ENCODE peak calls at places on chromosomes 2 and 18, in five cellular contexts. One of them, this sample, is unnamed.
A peak's percentile ranks its signal among the peaks of the same experiment; 100 is the strongest.

GRCh38 chr2:3466482-3466863 is 52.9 kb downstream of the ADI1 start:
- DNase-seq in HEK293T: no peak
- DNase-seq in K562: no peak
- DNase-seq in HepG2: no peak
- DNase-seq in SK-N-SH: no peak
- DNase-seq in this sample: no peak

GRCh38 chr2:97707428-97708380 is 5.7 kb upstream of the ZAP70 start:
- DNase-seq in HEK293T: no peak
- DNase-seq in K562: no peak
- DNase-seq in HepG2: no peak
- DNase-seq in SK-N-SH: no peak
- DNase-seq in this sample: no peak

GRCh38 chr18:9755603-9756002 is 47.5 kb downstream of the RAB31 start:
- DNase-seq in HEK293T: no peak
- DNase-seq in K562: no peak
- DNase-seq in HepG2: no peak
- DNase-seq in SK-N-SH: no peak
- DNase-seq in this sample: no peak

GRCh38 chr18:44758821-44759624 is 78.3 kb downstream of the SETBP1 start:
- DNase-seq in HEK293T: no peak
- DNase-seq in K562: no peak
- DNase-seq in HepG2: no peak
- DNase-seq in SK-N-SH: no peak
- DNase-seq in this sample: peak; percentile 98

GRCh38 chr2:21916934-21917522 is 793.3 kb downstream of the TDRD15 start:
- DNase-seq in HEK293T: no peak
- DNase-seq in K562: no peak
- DNase-seq in HepG2: no peak
- DNase-seq in SK-N-SH: no peak
- DNase-seq in this sample: no peak

GRCh38 chr2:196979976-196980375 is 53.5 kb upstream of the PGAP1 start:
- DNase-seq in HEK293T: no peak
- DNase-seq in K562: no peak
- DNase-seq in HepG2: no peak
- DNase-seq in SK-N-SH: no peak
- DNase-seq in this sample: no peak

GRCh38 chr18:70245941-70246537 is 40.6 kb upstream of the RTTN start:
- DNase-seq in HEK293T: no peak
- DNase-seq in K562: no peak
- DNase-seq in HepG2: no peak
- DNase-seq in SK-N-SH: no peak
- DNase-seq in this sample: no peak

GRCh38 chr2:54524236-54524991 is 68.3 kb downstream of the SPTBN1 start:
- DNase-seq in HEK293T: no peak
- DNase-seq in K562: no peak
- DNase-seq in HepG2: no peak
- DNase-seq in SK-N-SH: no peak
- DNase-seq in this sample: peak; percentile 45

GRCh38 chr18:31652355-31652754 is 32.0 kb downstream of the B4GALT6 start:
- DNase-seq in HEK293T: no peak
- DNase-seq in K562: no peak
- DNase-seq in HepG2: no peak
- DNase-seq in SK-N-SH: no peak
- DNase-seq in this sample: no peak

GRCh38 chr2:133642831-133643230 is 74.6 kb upstream of the NCKAP5 start:
- DNase-seq in HEK293T: no peak
- DNase-seq in K562: no peak
- DNase-seq in HepG2: no peak
- DNase-seq in SK-N-SH: no peak
- DNase-seq in this sample: no peak

GRCh38 chr18:13563390-13563805 is 163.0 kb downstream of the FAM210A start:
- DNase-seq in HEK293T: no peak
- DNase-seq in K562: no peak
- DNase-seq in HepG2: no peak
- DNase-seq in SK-N-SH: no peak
- DNase-seq in this sample: no peak

GRCh38 chr2:147025611-147026010 is 819.2 kb upstream of the ACVR2A start:
- DNase-seq in HEK293T: no peak
- DNase-seq in K562: no peak
- DNase-seq in HepG2: no peak
- DNase-seq in SK-N-SH: no peak
- DNase-seq in this sample: no peak

GRCh38 chr2:189783451-189783926 is 650 bp downstream of the ORMDL1 start:
- DNase-seq in HEK293T: peak; percentile 21
- DNase-seq in K562: peak; percentile 9
- DNase-seq in HepG2: peak; percentile 44
- DNase-seq in SK-N-SH: peak; percentile 40
- DNase-seq in this sample: peak; percentile 20
- TF ChIP-seq FOXM1 in HEK293T: no peak
- TF ChIP-seq FOXM1 in K562: no peak
- TF ChIP-seq FOXM1 in HepG2: no peak
- TF ChIP-seq FOXM1 in SK-N-SH: no peak
- TF ChIP-seq FOXM1 in this sample: no peak

DNA sequence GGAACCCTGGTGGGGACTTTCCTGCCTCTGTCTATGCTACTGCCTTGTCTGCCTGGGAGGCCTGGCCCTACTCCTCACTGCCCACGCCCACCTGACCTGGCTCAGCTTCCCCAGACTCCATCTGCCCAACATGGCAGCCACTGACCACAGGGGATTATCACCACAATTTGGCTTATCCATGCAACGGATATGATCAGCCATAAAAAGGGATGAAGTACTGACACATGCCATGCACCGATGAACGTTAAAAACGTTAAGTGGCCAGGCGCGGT is 5.9 kb upstream of the KCNF1 start:
- DNase-seq in HEK293T: no peak
- DNase-seq in K562: no peak
- DNase-seq in HepG2: no peak
- DNase-seq in SK-N-SH: no peak
- DNase-seq in this sample: no peak
- TF ChIP-seq FOXM1 in HEK293T: no peak
- TF ChIP-seq FOXM1 in K562: no peak
- TF ChIP-seq FOXM1 in HepG2: no peak
- TF ChIP-seq FOXM1 in SK-N-SH: no peak
- TF ChIP-seq FOXM1 in this sample: no peak

GRCh38 chr2:11154460-11155325 is 574 bp upstream of the SLC66A3 start:
- DNase-seq in HEK293T: peak; percentile 100
- DNase-seq in K562: peak; percentile 100
- DNase-seq in HepG2: peak; percentile 92
- DNase-seq in SK-N-SH: peak; percentile 100
- DNase-seq in this sample: peak; percentile 66

GRCh38 chr2:11157296-11157695 is 2.0 kb downstream of the SLC66A3 start:
- DNase-seq in HEK293T: no peak
- DNase-seq in K562: no peak
- DNase-seq in HepG2: no peak
- DNase-seq in SK-N-SH: no peak
- DNase-seq in this sample: no peak

GRCh38 chr2:11155326-11156059 is at the start of gene SLC66A3:
- DNase-seq in HEK293T: no peak
- DNase-seq in K562: no peak
- DNase-seq in HepG2: peak; percentile 78
- DNase-seq in SK-N-SH: no peak
- DNase-seq in this sample: no peak

GRCh38 chr2:11156396-11157075 is 1.3 kb downstream of the SLC66A3 start:
- DNase-seq in HEK293T: no peak
- DNase-seq in K562: no peak
- DNase-seq in HepG2: no peak
- DNase-seq in SK-N-SH: no peak
- DNase-seq in this sample: no peak

GRCh38 chr2:11152591-11152990 is 2.7 kb upstream of the SLC66A3 start:
- DNase-seq in HEK293T: no peak
- DNase-seq in K562: no peak
- DNase-seq in HepG2: no peak
- DNase-seq in SK-N-SH: no peak
- DNase-seq in this sample: no peak
- TF ChIP-seq FOXM1 in HEK293T: no peak
- TF ChIP-seq FOXM1 in K562: no peak
- TF ChIP-seq FOXM1 in HepG2: no peak
- TF ChIP-seq FOXM1 in SK-N-SH: no peak
- TF ChIP-seq FOXM1 in this sample: no peak

DNA sequence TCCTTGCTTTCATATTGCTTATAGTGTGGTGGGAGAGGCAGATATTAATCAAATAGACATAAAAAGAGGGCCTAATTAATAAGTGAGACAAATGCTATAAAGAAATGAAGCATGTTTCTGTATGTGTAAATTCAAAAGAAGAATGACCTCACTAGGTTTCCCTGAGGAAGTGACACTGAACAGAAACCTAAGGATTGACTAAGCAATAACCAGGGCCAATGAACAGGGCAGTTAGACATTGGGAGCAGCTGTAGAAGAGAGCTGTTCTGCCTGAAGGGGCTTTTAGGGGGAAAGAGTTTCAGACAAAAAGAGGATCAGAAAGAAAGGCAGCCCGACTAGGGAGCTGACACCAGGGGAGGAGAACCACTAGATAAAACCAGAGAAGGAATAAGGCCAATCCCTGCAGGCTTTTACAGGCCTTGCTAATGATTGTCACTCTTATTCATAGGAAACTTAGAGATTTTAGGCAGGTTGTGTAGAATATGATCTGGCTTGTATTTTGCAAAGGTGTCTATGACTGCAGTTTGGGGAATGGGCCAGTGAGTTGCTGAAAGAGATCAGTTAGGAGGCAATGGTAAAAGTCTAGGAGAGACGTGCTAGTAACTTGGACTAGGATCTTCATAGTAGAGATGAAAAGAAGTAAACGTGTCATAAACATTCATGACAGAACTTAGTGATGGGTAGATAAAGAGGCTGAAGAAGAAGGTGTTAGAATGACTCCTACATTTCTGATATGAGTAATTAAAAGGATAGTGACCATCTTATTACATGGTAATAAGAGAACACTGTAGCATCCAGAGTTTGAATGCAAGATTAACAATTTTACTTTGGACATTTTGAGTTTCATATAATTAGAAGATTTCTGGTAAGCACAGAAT is 26.8 kb upstream of the NABP1 start:
- DNase-seq in HEK293T: no peak
- DNase-seq in K562: no peak
- DNase-seq in HepG2: no peak
- DNase-seq in SK-N-SH: no peak
- DNase-seq in this sample: peak; percentile 73
- TF ChIP-seq FOXM1 in HEK293T: no peak
- TF ChIP-seq FOXM1 in K562: no peak
- TF ChIP-seq FOXM1 in HepG2: no peak
- TF ChIP-seq FOXM1 in SK-N-SH: no peak
- TF ChIP-seq FOXM1 in this sample: peak; percentile 96

This sample was measured in GM12878.